ENCODE peak calls at places on chromosome 1, in five cellular contexts. One of them, this sample, is unnamed.

GRCh38 chr1:231091853-231092301 is 51.8 kb upstream of the FAM89A start:
- DNase-seq in breast epithelium: no peak
- DNase-seq in neural crest cell: peak
- DNase-seq in fibroblast of pulmonary artery: peak
- DNase-seq in pancreas: peak
- DNase-seq in this sample: no peak

GRCh38 chr1:198238121-198238520 is 81.3 kb downstream of the NEK7 start:
- DNase-seq in breast epithelium: no peak
- DNase-seq in neural crest cell: no peak
- DNase-seq in fibroblast of pulmonary artery: no peak
- DNase-seq in pancreas: no peak
- DNase-seq in this sample: no peak

GRCh38 chr1:22257286-22258275 is 114.7 kb upstream of the WNT4 start:
- DNase-seq in breast epithelium: peak
- DNase-seq in neural crest cell: no peak
- DNase-seq in fibroblast of pulmonary artery: no peak
- DNase-seq in pancreas: no peak
- DNase-seq in this sample: no peak

GRCh38 chr1:157105988-157106812 is 6.6 kb upstream of the ETV3L start:
- DNase-seq in breast epithelium: no peak
- DNase-seq in neural crest cell: no peak
- DNase-seq in fibroblast of pulmonary artery: peak
- DNase-seq in pancreas: peak
- DNase-seq in this sample: peak

GRCh38 chr1:99252630-99253029 is 11.7 kb upstream of the PLPPR4 start:
- DNase-seq in breast epithelium: no peak
- DNase-seq in neural crest cell: no peak
- DNase-seq in fibroblast of pulmonary artery: no peak
- DNase-seq in pancreas: no peak
- DNase-seq in this sample: no peak

GRCh38 chr1:201648911-201649775 is 110.2 kb downstream of the NAV1 start:
- DNase-seq in breast epithelium: no peak
- DNase-seq in neural crest cell: peak
- DNase-seq in fibroblast of pulmonary artery: no peak
- DNase-seq in pancreas: peak
- DNase-seq in this sample: no peak

GRCh38 chr1:37156646-37157045 is 122.3 kb upstream of the GRIK3 start:
- DNase-seq in breast epithelium: no peak
- DNase-seq in neural crest cell: no peak
- DNase-seq in fibroblast of pulmonary artery: no peak
- DNase-seq in pancreas: no peak
- DNase-seq in this sample: no peak

GRCh38 chr1:182149411-182149965 is 88.0 kb upstream of the ZNF648 start:
- DNase-seq in breast epithelium: no peak
- DNase-seq in neural crest cell: no peak
- DNase-seq in fibroblast of pulmonary artery: peak
- DNase-seq in pancreas: no peak
- DNase-seq in this sample: no peak

GRCh38 chr1:116724765-116725375 is 29.4 kb upstream of the CD2 start:
- DNase-seq in breast epithelium: no peak
- DNase-seq in neural crest cell: peak
- DNase-seq in fibroblast of pulmonary artery: peak
- DNase-seq in pancreas: peak
- DNase-seq in this sample: peak

GRCh38 chr1:47710075-47711071 is 272.5 kb downstream of the FOXD2 start:
- DNase-seq in breast epithelium: peak
- DNase-seq in neural crest cell: peak
- DNase-seq in fibroblast of pulmonary artery: peak
- DNase-seq in pancreas: peak
- DNase-seq in this sample: no peak

GRCh38 chr1:66278260-66279046 is 255.5 kb upstream of the SGIP1 start:
- DNase-seq in breast epithelium: no peak
- DNase-seq in neural crest cell: no peak
- DNase-seq in fibroblast of pulmonary artery: no peak
- DNase-seq in pancreas: no peak
- DNase-seq in this sample: no peak

GRCh38 chr1:109104364-109105151 is 9.4 kb upstream of the ELAPOR1 start:
- DNase-seq in breast epithelium: no peak
- DNase-seq in neural crest cell: no peak
- DNase-seq in fibroblast of pulmonary artery: no peak
- DNase-seq in pancreas: no peak
- DNase-seq in this sample: no peak

GRCh38 chr1:28737245-28738137 is 751 bp downstream of the YTHDF2 start:
- DNase-seq in breast epithelium: no peak
- DNase-seq in neural crest cell: peak
- DNase-seq in fibroblast of pulmonary artery: peak
- DNase-seq in pancreas: peak
- DNase-seq in this sample: no peak

GRCh38 chr1:202090994-202091393 is 31.7 kb upstream of the GPR37L1 start:
- DNase-seq in breast epithelium: no peak
- DNase-seq in neural crest cell: no peak
- DNase-seq in fibroblast of pulmonary artery: no peak
- DNase-seq in pancreas: no peak
- DNase-seq in this sample: no peak

GRCh38 chr1:155889566-155889965 is 21.6 kb downstream of the RIT1 start:
- DNase-seq in breast epithelium: no peak
- DNase-seq in neural crest cell: no peak
- DNase-seq in fibroblast of pulmonary artery: peak
- DNase-seq in pancreas: no peak
- DNase-seq in this sample: no peak

GRCh38 chr1:23385119-23385621 is 15.5 kb upstream of the ZNF436 start:
- DNase-seq in breast epithelium: no peak
- DNase-seq in neural crest cell: no peak
- DNase-seq in fibroblast of pulmonary artery: peak
- DNase-seq in pancreas: peak
- DNase-seq in this sample: no peak

GRCh38 chr1:164092603-164093353 is 466.2 kb upstream of the PBX1 start:
- DNase-seq in breast epithelium: no peak
- DNase-seq in neural crest cell: no peak
- DNase-seq in fibroblast of pulmonary artery: peak
- DNase-seq in pancreas: no peak
- DNase-seq in this sample: no peak

GRCh38 chr1:65059930-65060538 is 88.0 kb upstream of the AK4 start:
- DNase-seq in breast epithelium: no peak
- DNase-seq in neural crest cell: no peak
- DNase-seq in fibroblast of pulmonary artery: peak
- DNase-seq in pancreas: no peak
- DNase-seq in this sample: no peak

GRCh38 chr1:31781138-31782065 is 17.3 kb upstream of the ADGRB2 start:
- DNase-seq in breast epithelium: no peak
- DNase-seq in neural crest cell: no peak
- DNase-seq in fibroblast of pulmonary artery: no peak
- DNase-seq in pancreas: no peak
- DNase-seq in this sample: no peak

GRCh38 chr1:230948301-230948700 is 30.4 kb downstream of the TTC13 start:
- DNase-seq in breast epithelium: no peak
- DNase-seq in neural crest cell: no peak
- DNase-seq in fibroblast of pulmonary artery: no peak
- DNase-seq in pancreas: no peak
- DNase-seq in this sample: no peak

GRCh38 chr1:108704501-108704900 is 8.2 kb upstream of the FNDC7 start:
- DNase-seq in breast epithelium: no peak
- DNase-seq in neural crest cell: no peak
- DNase-seq in fibroblast of pulmonary artery: peak
- DNase-seq in pancreas: no peak
- DNase-seq in this sample: peak

GRCh38 chr1:9182784-9183257 is 51.8 kb upstream of the H6PD start:
- DNase-seq in breast epithelium: no peak
- DNase-seq in neural crest cell: no peak
- DNase-seq in fibroblast of pulmonary artery: no peak
- DNase-seq in pancreas: peak
- DNase-seq in this sample: no peak

GRCh38 chr1:177847843-177848242 is 122.0 kb downstream of the SEC16B start:
- DNase-seq in breast epithelium: no peak
- DNase-seq in neural crest cell: no peak
- DNase-seq in fibroblast of pulmonary artery: peak
- DNase-seq in pancreas: no peak
- DNase-seq in this sample: peak

GRCh38 chr1:41514381-41514780 is 29.9 kb upstream of the EDN2 start:
- DNase-seq in breast epithelium: no peak
- DNase-seq in neural crest cell: no peak
- DNase-seq in fibroblast of pulmonary artery: no peak
- DNase-seq in pancreas: no peak
- DNase-seq in this sample: no peak

GRCh38 chr1:5989286-5989605 is 3.0 kb downstream of the NPHP4 start:
- DNase-seq in breast epithelium: no peak
- DNase-seq in neural crest cell: no peak
- DNase-seq in fibroblast of pulmonary artery: no peak
- DNase-seq in pancreas: peak
- DNase-seq in this sample: no peak

GRCh38 chr1:220922951-220923350 is 43.7 kb downstream of the HLX start:
- DNase-seq in breast epithelium: no peak
- DNase-seq in neural crest cell: no peak
- DNase-seq in fibroblast of pulmonary artery: no peak
- DNase-seq in pancreas: no peak
- DNase-seq in this sample: no peak

GRCh38 chr1:56404561-56405030 is 174.8 kb downstream of the PLPP3 start:
- DNase-seq in breast epithelium: no peak
- DNase-seq in neural crest cell: no peak
- DNase-seq in fibroblast of pulmonary artery: peak
- DNase-seq in pancreas: no peak
- DNase-seq in this sample: no peak

GRCh38 chr1:180257028-180257386 is 26.9 kb downstream of the LHX4 start:
- DNase-seq in breast epithelium: no peak
- DNase-seq in neural crest cell: no peak
- DNase-seq in fibroblast of pulmonary artery: no peak
- DNase-seq in pancreas: no peak
- DNase-seq in this sample: no peak

GRCh38 chr1:210726621-210727020 is 397.9 kb downstream of the HHAT start:
- DNase-seq in breast epithelium: no peak
- DNase-seq in neural crest cell: peak
- DNase-seq in fibroblast of pulmonary artery: peak
- DNase-seq in pancreas: peak
- DNase-seq in this sample: peak

GRCh38 chr1:111275780-111276433 is 14.7 kb upstream of the CHIA start:
- DNase-seq in breast epithelium: no peak
- DNase-seq in neural crest cell: no peak
- DNase-seq in fibroblast of pulmonary artery: no peak
- DNase-seq in pancreas: no peak
- DNase-seq in this sample: no peak

GRCh38 chr1:36425791-36426190 is 24.5 kb downstream of the OSCP1 start:
- DNase-seq in breast epithelium: no peak
- DNase-seq in neural crest cell: no peak
- DNase-seq in fibroblast of pulmonary artery: no peak
- DNase-seq in pancreas: no peak
- DNase-seq in this sample: no peak

GRCh38 chr1:174448964-174449363 is 1.2 kb downstream of the GPR52 start:
- DNase-seq in breast epithelium: no peak
- DNase-seq in neural crest cell: no peak
- DNase-seq in fibroblast of pulmonary artery: peak
- DNase-seq in pancreas: no peak
- DNase-seq in this sample: no peak

GRCh38 chr1:95384570-95384969 is 150.6 kb downstream of the RWDD3 start:
- DNase-seq in breast epithelium: no peak
- DNase-seq in neural crest cell: peak
- DNase-seq in fibroblast of pulmonary artery: peak
- DNase-seq in pancreas: no peak
- DNase-seq in this sample: no peak

GRCh38 chr1:1020000-1020404 is at the start of gene AGRN:
- DNase-seq in breast epithelium: no peak
- DNase-seq in neural crest cell: peak
- DNase-seq in fibroblast of pulmonary artery: no peak
- DNase-seq in pancreas: peak
- DNase-seq in this sample: no peak

GRCh38 chr1:234611799-234612351 is 1.9 kb upstream of the IRF2BP2 start:
- DNase-seq in breast epithelium: no peak
- DNase-seq in neural crest cell: no peak
- DNase-seq in fibroblast of pulmonary artery: no peak
- DNase-seq in pancreas: peak
- DNase-seq in this sample: no peak

GRCh38 chr1:153058154-153058553 is 842 bp upstream of the SPRR2A start:
- DNase-seq in breast epithelium: no peak
- DNase-seq in neural crest cell: no peak
- DNase-seq in fibroblast of pulmonary artery: no peak
- DNase-seq in pancreas: no peak
- DNase-seq in this sample: no peak
- TF ChIP-seq CTCF in breast epithelium: no peak
- TF ChIP-seq CTCF in neural crest cell: no peak
- TF ChIP-seq CTCF in fibroblast of pulmonary artery: no peak
- TF ChIP-seq CTCF in pancreas: no peak
- TF ChIP-seq CTCF in this sample: no peak

GRCh38 chr1:228734881-228735801 is at the start of gene RHOU:
- DNase-seq in breast epithelium: peak
- DNase-seq in neural crest cell: peak
- DNase-seq in fibroblast of pulmonary artery: peak
- DNase-seq in pancreas: peak
- DNase-seq in this sample: no peak
- TF ChIP-seq CTCF in breast epithelium: no peak
- TF ChIP-seq CTCF in neural crest cell: peak
- TF ChIP-seq CTCF in fibroblast of pulmonary artery: peak
- TF ChIP-seq CTCF in pancreas: peak
- TF ChIP-seq CTCF in this sample: peak

DNA sequence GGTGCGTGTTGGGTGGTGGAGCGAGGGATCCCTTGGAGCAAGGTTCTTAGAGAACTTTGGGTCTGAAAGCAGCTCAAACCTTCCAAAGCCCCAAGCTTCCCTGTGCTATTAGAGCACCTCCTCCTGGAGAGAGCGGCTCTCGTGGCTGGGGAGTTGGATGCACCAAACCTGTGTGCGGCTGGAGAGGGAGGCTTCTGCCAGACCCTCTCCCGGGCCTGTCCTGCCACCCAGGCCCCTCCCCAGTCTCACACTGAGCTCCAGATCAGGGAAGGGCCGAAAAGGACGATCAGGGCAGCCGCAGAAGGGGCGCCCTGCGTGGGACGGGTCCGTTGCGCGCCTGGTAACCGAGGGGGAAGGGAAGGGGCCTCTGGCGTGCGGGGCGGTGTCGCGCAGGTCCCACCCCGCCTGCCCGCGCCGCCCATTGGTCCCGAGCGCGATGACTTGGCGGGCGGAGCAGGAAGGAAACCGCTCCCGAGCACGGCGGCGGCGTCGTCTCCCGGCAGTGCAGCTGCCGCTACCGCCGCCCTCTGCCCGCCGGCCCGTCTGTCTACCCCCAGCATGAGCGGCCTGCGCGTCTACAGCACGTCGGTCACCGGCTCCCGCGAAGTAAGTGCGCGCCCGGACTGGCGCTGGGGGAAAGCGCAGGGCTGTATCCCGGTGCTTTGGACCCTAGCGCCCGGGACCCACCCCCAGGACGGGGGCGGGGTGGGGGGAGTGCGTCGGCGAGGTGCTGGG is at the start of gene SH3BGRL3:
- DNase-seq in breast epithelium: peak
- DNase-seq in neural crest cell: peak
- DNase-seq in fibroblast of pulmonary artery: peak
- DNase-seq in pancreas: peak
- DNase-seq in this sample: peak
- TF ChIP-seq CTCF in breast epithelium: no peak
- TF ChIP-seq CTCF in neural crest cell: peak
- TF ChIP-seq CTCF in fibroblast of pulmonary artery: peak
- TF ChIP-seq CTCF in pancreas: no peak
- TF ChIP-seq CTCF in this sample: peak

DNA sequence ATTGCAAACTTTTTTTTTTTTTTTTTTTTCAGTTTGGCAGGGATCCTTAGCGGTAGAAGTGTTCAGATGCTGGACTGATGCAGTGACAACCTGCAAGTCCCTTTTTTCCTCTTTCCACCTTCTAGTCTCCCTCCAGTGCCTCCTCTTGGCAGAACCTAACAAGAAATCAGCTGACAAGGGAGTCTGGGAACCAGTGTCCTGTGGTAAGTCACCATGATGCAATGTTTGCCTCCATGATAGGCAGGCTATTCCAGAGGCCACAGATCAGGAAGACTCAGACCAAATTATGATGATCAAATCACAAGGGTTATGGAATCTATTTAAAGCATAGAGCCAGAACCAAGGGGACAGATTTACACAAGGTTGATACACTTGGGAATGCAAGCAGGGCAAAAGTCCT is 3.0 kb upstream of the CD34 start:
- DNase-seq in breast epithelium: no peak
- DNase-seq in neural crest cell: no peak
- DNase-seq in fibroblast of pulmonary artery: peak
- DNase-seq in pancreas: no peak
- DNase-seq in this sample: no peak
- TF ChIP-seq CTCF in breast epithelium: no peak
- TF ChIP-seq CTCF in neural crest cell: no peak
- TF ChIP-seq CTCF in fibroblast of pulmonary artery: no peak
- TF ChIP-seq CTCF in pancreas: no peak
- TF ChIP-seq CTCF in this sample: no peak